ENCODE peak calls at places on chromosome 22, in five cellular contexts. T is IMR-90, Q is heart right ventricle, Y is brain microvascular endothelial cell, Z is fibroblast of lung. E is an unnamed sample.

GRCh38 chr22:30390974-30391691 is 3.9 kb upstream of the RNF215 start:
- DNase-seq in T (peak), Q (peak), Y (peak), Z (peak), E (peak)

GRCh38 chr22:17675584-17675983 is 37.0 kb downstream of the BCL2L13 start:
- DNase-seq in T (no peak), Q (no peak), Y (no peak), Z (no peak), E (no peak)

GRCh38 chr22:45994516-45995404 is 17.8 kb upstream of the WNT7B start:
- DNase-seq in T (peak), Q (peak), Y (no peak), Z (peak), E (peak)

GRCh38 chr22:19848298-19849224 is 6.1 kb downstream of the GNB1L start:
- DNase-seq in T (no peak), Q (no peak), Y (no peak), Z (no peak), E (no peak)

GRCh38 chr22:17781319-17782031 is 7.2 kb upstream of the BID start:
- DNase-seq in T (peak), Q (no peak), Y (peak), Z (peak), E (no peak)

GRCh38 chr22:47901911-47902310 is 1139.5 kb downstream of the TBC1D22A start:
- DNase-seq in T (no peak), Q (no peak), Y (no peak), Z (no peak), E (no peak)

GRCh38 chr22:45688606-45689080 is 17.0 kb downstream of the ATXN10 start:
- DNase-seq in T (peak), Q (no peak), Y (peak), Z (peak), E (no peak)

GRCh38 chr22:31652129-31652528 is 9.9 kb downstream of the PISD start:
- DNase-seq in T (no peak), Q (no peak), Y (no peak), Z (no peak), E (no peak)

GRCh38 chr22:43993072-43993760 is 30.9 kb upstream of the PARVB start:
- DNase-seq in T (peak), Q (peak), Y (peak), Z (peak), E (peak)

GRCh38 chr22:42179616-42180015 is 49.0 kb upstream of the CYP2D6 start:
- DNase-seq in T (peak), Q (no peak), Y (peak), Z (peak), E (no peak)

GRCh38 chr22:20011123-20011992 is 5.3 kb downstream of the ARVCF start:
- DNase-seq in T (no peak), Q (no peak), Y (no peak), Z (no peak), E (no peak)

GRCh38 chr22:27720860-27721259 is 80.7 kb downstream of the MN1 start:
- DNase-seq in T (no peak), Q (no peak), Y (no peak), Z (no peak), E (no peak)

GRCh38 chr22:32103648-32104326 is 55.3 kb downstream of the C22orf42 start:
- DNase-seq in T (peak), Q (no peak), Y (no peak), Z (peak), E (no peak)

GRCh38 chr22:19517919-19518567 is 6.2 kb downstream of the CLDN5 start:
- DNase-seq in T (no peak), Q (no peak), Y (no peak), Z (no peak), E (no peak)

GRCh38 chr22:39522567-39523300 is 2.4 kb downstream of the ATF4 start:
- DNase-seq in T (peak), Q (no peak), Y (no peak), Z (peak), E (no peak)

GRCh38 chr22:44381761-44382454 is 69.2 kb upstream of the SHISAL1 start:
- DNase-seq in T (no peak), Q (no peak), Y (no peak), Z (no peak), E (no peak)

GRCh38 chr22:25161017-25161915 is 38.4 kb upstream of the CRYBB3 start:
- DNase-seq in T (no peak), Q (no peak), Y (no peak), Z (no peak), E (no peak)

GRCh38 chr22:39240841-39241631 is 3.7 kb downstream of the PDGFB start:
- DNase-seq in T (no peak), Q (no peak), Y (no peak), Z (no peak), E (peak)

GRCh38 chr22:29541845-29542244 is 11.7 kb downstream of the THOC5 start:
- DNase-seq in T (no peak), Q (no peak), Y (no peak), Z (no peak), E (no peak)

GRCh38 chr22:47656806-47657205 is 894.4 kb downstream of the TBC1D22A start:
- DNase-seq in T (no peak), Q (no peak), Y (no peak), Z (no peak), E (no peak)

GRCh38 chr22:46672731-46673130 is 52.5 kb downstream of the GRAMD4 start:
- DNase-seq in T (no peak), Q (no peak), Y (no peak), Z (no peak), E (no peak)

GRCh38 chr22:49307870-49308269 is 519.8 kb downstream of the BRD1 start:
- DNase-seq in T (no peak), Q (no peak), Y (no peak), Z (no peak), E (no peak)

GRCh38 chr22:49087163-49087562 is 740.5 kb downstream of the BRD1 start:
- DNase-seq in T (no peak), Q (no peak), Y (no peak), Z (no peak), E (no peak)

GRCh38 chr22:32142600-32142999 is 16.5 kb downstream of the C22orf42 start:
- DNase-seq in T (no peak), Q (no peak), Y (no peak), Z (no peak), E (no peak)

GRCh38 chr22:35380537-35381423 is at the start of gene HMOX1:
- DNase-seq in T (peak), Q (peak), Y (peak), Z (peak), E (peak)
- TF ChIP-seq CTCF in T (peak), Q (peak), Y (peak), Z (no peak), E (peak)

GRCh38 chr22:38038426-38038825 is 18.8 kb upstream of the PICK1 start:
- DNase-seq in T (no peak), Q (no peak), Y (no peak), Z (no peak), E (no peak)

GRCh38 chr22:38035530-38035885 is 21.7 kb upstream of the PICK1 start:
- DNase-seq in T (no peak), Q (no peak), Y (no peak), Z (no peak), E (no peak)

GRCh38 chr22:38034278-38034882 is 22.8 kb upstream of the PICK1 start:
- DNase-seq in T (peak), Q (peak), Y (peak), Z (peak), E (peak)

GRCh38 chr22:38034884-38035529 is 22.2 kb upstream of the PICK1 start:
- DNase-seq in T (no peak), Q (no peak), Y (no peak), Z (peak), E (no peak)

DNA sequence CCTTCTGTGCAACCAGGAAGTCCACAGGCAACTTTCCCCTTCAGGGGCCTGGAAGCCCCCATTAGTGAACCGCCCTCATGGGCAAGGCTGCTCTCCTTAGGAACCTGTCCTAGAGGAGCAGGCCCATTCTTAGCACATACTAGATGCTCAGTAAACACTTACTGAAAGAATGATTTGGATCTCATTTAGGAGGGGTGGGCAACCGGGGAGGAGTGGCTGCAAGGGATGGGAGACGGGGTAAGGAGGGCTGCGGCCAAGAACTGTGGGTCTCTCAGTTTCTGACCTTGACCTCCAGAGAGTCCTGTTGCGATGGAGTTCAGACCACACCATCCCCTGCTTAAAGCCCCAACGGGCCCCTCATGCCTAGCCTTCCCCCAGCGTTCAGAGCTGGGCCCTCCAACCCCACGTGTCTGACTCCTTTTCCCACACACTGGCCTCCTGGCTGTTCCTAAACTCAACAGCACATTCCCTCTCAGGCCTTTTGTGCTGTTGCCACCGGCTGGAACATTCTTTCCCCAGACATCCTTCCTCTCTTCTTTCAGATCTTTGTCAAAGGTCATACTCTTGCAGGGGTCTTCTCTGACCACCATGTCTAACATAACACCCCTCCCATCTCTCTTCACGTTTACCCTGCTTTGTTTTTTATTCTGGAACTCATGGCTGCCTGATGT is 20.7 kb upstream of the PICK1 start:
- DNase-seq in T (no peak), Q (no peak), Y (no peak), Z (no peak), E (no peak)
- H3K27ac ChIP-seq in T (no peak), Q (no peak), Y (no peak), Z (no peak), E (no peak)

DNA sequence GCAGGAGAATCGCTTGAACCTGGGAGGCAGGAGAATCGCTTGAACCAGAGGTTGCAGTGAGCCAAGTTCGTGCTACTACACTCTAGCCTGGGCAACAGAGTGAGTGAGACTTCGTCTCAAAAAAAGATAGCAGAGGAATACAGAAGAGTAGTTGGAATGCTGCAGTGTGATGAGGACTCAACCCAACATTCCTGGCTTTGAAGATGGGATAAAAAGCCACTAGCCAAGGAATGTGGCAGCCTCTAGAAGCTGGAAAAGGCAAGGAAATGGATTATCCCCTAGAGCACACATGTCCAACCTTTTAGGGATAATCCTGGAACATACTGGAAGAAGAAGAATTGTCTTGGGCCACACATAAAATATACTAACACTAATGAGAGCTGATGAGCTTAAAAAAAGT is 13.9 kb downstream of the SLC25A17 start:
- DNase-seq in T (no peak), Q (no peak), Y (no peak), Z (no peak), E (no peak)
- H3K4me3 ChIP-seq in T (no peak), Q (no peak), Y (no peak), Z (no peak), E (no peak)

DNA sequence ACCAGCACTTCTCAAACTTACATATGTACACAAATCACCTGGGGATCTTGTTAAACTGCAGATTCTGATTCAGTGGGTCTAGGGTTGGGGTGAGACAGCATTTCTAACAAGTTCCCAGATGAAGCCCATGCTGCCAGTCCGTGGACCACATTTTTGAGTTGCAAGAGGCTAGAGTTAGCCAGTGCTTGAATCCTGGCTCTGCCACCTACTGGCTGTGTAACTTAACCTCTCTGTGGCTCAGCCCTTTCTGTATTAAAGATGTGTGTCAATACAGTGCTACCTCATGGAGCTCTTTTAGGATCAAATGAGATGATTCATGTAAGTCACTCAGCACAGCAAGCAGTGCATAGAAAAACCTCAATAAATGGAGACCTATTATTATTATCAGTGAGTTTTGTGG is 90.2 kb upstream of the ISX start:
- DNase-seq in T (no peak), Q (no peak), Y (no peak), Z (no peak), E (no peak)
- TF ChIP-seq CTCF in T (no peak), Q (no peak), Y (peak), Z (no peak), E (no peak)

E was measured in ascending aorta.